ENCODE peak calls at places on chromosomes 13 and 19, in seven cellular contexts. R is Daoy; D is stimulated activated CD8-positive, alpha-beta memory T cell treated with anti-CD3 and anti-CD28 coated beads, Interleukin-2, amount 100 ng/mL, for 1 hour; G is AG10803; U is mucosa of descending colon; H is T follicular helper cell; K is stimulated activated CD4-positive, alpha-beta T cell treated with anti-CD3 and anti-CD28 coated beads, Interleukin-4, amount 100 ng/mL, for 48 hours. F is an unnamed sample.

GRCh38 chr19:30669329-30670010 is 297.3 kb downstream of the ZNF536 start:
- DNase-seq in R (peak), D (peak), G (peak), U (peak), H (peak), K (peak), F (peak)

GRCh38 chr13:48334534-48335127 is 31.1 kb downstream of the RB1 start:
- DNase-seq in R (no peak), D (no peak), G (peak), U (no peak), H (no peak), K (no peak), F (peak)

GRCh38 chr13:100789481-100789880 is 114.9 kb upstream of the TMTC4 start:
- DNase-seq in R (no peak), D (no peak), G (peak), U (no peak), H (no peak), K (no peak), F (peak)

GRCh38 chr13:44302948-44303575 is 70.6 kb upstream of the SERP2 start:
- DNase-seq in R (peak), D (no peak), G (no peak), U (no peak), H (no peak), K (no peak), F (no peak)

GRCh38 chr19:53520547-53521372 is 17.2 kb upstream of the ZNF331 start:
- DNase-seq in R (peak), D (peak), G (peak), U (peak), H (peak), K (peak), F (peak)

GRCh38 chr19:14149011-14149410 is 12.6 kb upstream of the ASF1B start:
- DNase-seq in R (no peak), D (no peak), G (no peak), U (no peak), H (no peak), K (no peak), F (no peak)

GRCh38 chr13:20160346-20161274 is at the start of gene GJA3:
- DNase-seq in R (peak), D (peak), G (peak), U (peak), H (peak), K (peak), F (peak)

GRCh38 chr13:97119899-97120745 is 102.0 kb upstream of the MBNL2 start:
- DNase-seq in R (peak), D (no peak), G (peak), U (no peak), H (no peak), K (no peak), F (peak)

GRCh38 chr13:112959206-112959605 is 9.8 kb upstream of the MCF2L start:
- DNase-seq in R (no peak), D (no peak), G (no peak), U (no peak), H (no peak), K (no peak), F (no peak)

GRCh38 chr19:15815306-15815705 is at the start of gene OR10H1:
- DNase-seq in R (no peak), D (no peak), G (no peak), U (no peak), H (no peak), K (no peak), F (no peak)

GRCh38 chr13:111506621-111507020 is 186.2 kb downstream of the TEX29 start:
- DNase-seq in R (no peak), D (no peak), G (no peak), U (no peak), H (no peak), K (no peak), F (no peak)

GRCh38 chr13:66875264-66875663 is 354.9 kb downstream of the PCDH9 start:
- DNase-seq in R (no peak), D (no peak), G (no peak), U (no peak), H (no peak), K (no peak), F (no peak)

GRCh38 chr13:24213932-24214331 is 53.4 kb downstream of the SPATA13 start:
- DNase-seq in R (no peak), D (no peak), G (no peak), U (no peak), H (no peak), K (no peak), F (no peak)

GRCh38 chr19:10831980-10832658 is 3.9 kb downstream of the TMED1 start:
- DNase-seq in R (no peak), D (no peak), G (no peak), U (no peak), H (no peak), K (no peak), F (no peak)

GRCh38 chr13:27919934-27920676 is at the start of gene PDX1:
- DNase-seq in R (peak), D (no peak), G (peak), U (peak), H (no peak), K (no peak), F (no peak)

GRCh38 chr19:54551950-54552912 is 21.4 kb upstream of the LILRA2 start:
- DNase-seq in R (no peak), D (no peak), G (no peak), U (no peak), H (no peak), K (no peak), F (no peak)

GRCh38 chr19:2476451-2477140 is 669 bp downstream of the GADD45B start:
- DNase-seq in R (peak), D (peak), G (peak), U (peak), H (peak), K (peak), F (peak)

GRCh38 chr19:22606954-22607652 is 27.0 kb upstream of the ZNF492 start:
- DNase-seq in R (no peak), D (no peak), G (no peak), U (no peak), H (no peak), K (no peak), F (no peak)

GRCh38 chr19:42488783-42489521 is 39.3 kb downstream of the CEACAM1 start:
- DNase-seq in R (no peak), D (no peak), G (no peak), U (no peak), H (no peak), K (no peak), F (no peak)

GRCh38 chr19:19280561-19280960 is 7.5 kb upstream of the TM6SF2 start:
- DNase-seq in R (no peak), D (no peak), G (peak), U (no peak), H (no peak), K (no peak), F (peak)

GRCh38 chr13:91017031-91017668 is 330.3 kb upstream of the MIR17HG start:
- DNase-seq in R (peak), D (no peak), G (peak), U (no peak), H (no peak), K (peak), F (peak)

GRCh38 chr19:58275564-58275963 is 3.2 kb upstream of the ZNF8 start:
- DNase-seq in R (no peak), D (no peak), G (no peak), U (no peak), H (no peak), K (no peak), F (no peak)

GRCh38 chr13:39729161-39729560 is 73.7 kb downstream of the COG6 start:
- DNase-seq in R (no peak), D (no peak), G (peak), U (no peak), H (no peak), K (no peak), F (peak)

F was measured in iris pigment epithelial cell.